ENCODE peak calls at places on chromosomes 7 and 10, in nine cellular contexts. One of them, this sample, is unnamed.

GRCh38 chr7:134327896-134328295 is 11.2 kb upstream of the SLC35B4 start:
- DNase-seq in GM23338: peak; percentile 90
- DNase-seq in A549: peak; percentile 71
- DNase-seq in lower leg skin: no peak
- DNase-seq in bronchial epithelial cell: peak; percentile 54
- DNase-seq in AG09309: no peak
- DNase-seq in OCI-LY7: peak; percentile 84
- DNase-seq in psoas muscle: no peak
- DNase-seq in colonic mucosa: peak; percentile 53
- DNase-seq in this sample: peak; percentile 13

GRCh38 chr10:37992083-37992482 is 15.6 kb upstream of the ZNF25 start:
- DNase-seq in GM23338: no peak
- DNase-seq in A549: no peak
- DNase-seq in lower leg skin: no peak
- DNase-seq in bronchial epithelial cell: no peak
- DNase-seq in AG09309: no peak
- DNase-seq in OCI-LY7: no peak
- DNase-seq in psoas muscle: no peak
- DNase-seq in colonic mucosa: no peak
- DNase-seq in this sample: no peak

GRCh38 chr7:22610871-22611757 is 111.1 kb upstream of the STEAP1B start:
- DNase-seq in GM23338: no peak
- DNase-seq in A549: no peak
- DNase-seq in lower leg skin: no peak
- DNase-seq in bronchial epithelial cell: no peak
- DNase-seq in AG09309: no peak
- DNase-seq in OCI-LY7: no peak
- DNase-seq in psoas muscle: no peak
- DNase-seq in colonic mucosa: no peak
- DNase-seq in this sample: no peak

GRCh38 chr7:3039787-3040186 is 3.9 kb downstream of the CARD11 start:
- DNase-seq in GM23338: no peak
- DNase-seq in A549: no peak
- DNase-seq in lower leg skin: no peak
- DNase-seq in bronchial epithelial cell: no peak
- DNase-seq in AG09309: no peak
- DNase-seq in OCI-LY7: no peak
- DNase-seq in psoas muscle: no peak
- DNase-seq in colonic mucosa: no peak
- DNase-seq in this sample: no peak

GRCh38 chr7:150784120-150784736 is 15.9 kb downstream of the TMEM176B start:
- DNase-seq in GM23338: no peak
- DNase-seq in A549: no peak
- DNase-seq in lower leg skin: no peak
- DNase-seq in bronchial epithelial cell: no peak
- DNase-seq in AG09309: no peak
- DNase-seq in OCI-LY7: no peak
- DNase-seq in psoas muscle: no peak
- DNase-seq in colonic mucosa: peak; percentile 80
- DNase-seq in this sample: no peak

GRCh38 chr7:23679898-23680416 is at the start of gene FAM221A:
- DNase-seq in GM23338: peak; percentile 94
- DNase-seq in A549: peak; percentile 54
- DNase-seq in lower leg skin: peak; percentile 72
- DNase-seq in bronchial epithelial cell: peak; percentile 45
- DNase-seq in AG09309: no peak
- DNase-seq in OCI-LY7: peak; percentile 79
- DNase-seq in psoas muscle: peak; percentile 91
- DNase-seq in colonic mucosa: peak; percentile 93
- DNase-seq in this sample: peak; percentile 32

GRCh38 chr10:133109736-133110532 is 22.2 kb downstream of the ADGRA1 start:
- DNase-seq in GM23338: no peak
- DNase-seq in A549: no peak
- DNase-seq in lower leg skin: no peak
- DNase-seq in bronchial epithelial cell: no peak
- DNase-seq in AG09309: no peak
- DNase-seq in OCI-LY7: no peak
- DNase-seq in psoas muscle: peak; percentile 80
- DNase-seq in colonic mucosa: no peak
- DNase-seq in this sample: no peak

GRCh38 chr7:71145906-71146901 is 14.3 kb downstream of the GALNT17 start:
- DNase-seq in GM23338: peak; percentile 22
- DNase-seq in A549: no peak
- DNase-seq in lower leg skin: no peak
- DNase-seq in bronchial epithelial cell: no peak
- DNase-seq in AG09309: no peak
- DNase-seq in OCI-LY7: no peak
- DNase-seq in psoas muscle: no peak
- DNase-seq in colonic mucosa: no peak
- DNase-seq in this sample: no peak

GRCh38 chr10:43610636-43611035 is 4.4 kb downstream of the ZNF485 start:
- DNase-seq in GM23338: no peak
- DNase-seq in A549: no peak
- DNase-seq in lower leg skin: no peak
- DNase-seq in bronchial epithelial cell: peak; percentile 32
- DNase-seq in AG09309: no peak
- DNase-seq in OCI-LY7: no peak
- DNase-seq in psoas muscle: no peak
- DNase-seq in colonic mucosa: no peak
- DNase-seq in this sample: no peak

GRCh38 chr7:75987805-75988630 is 6.4 kb downstream of the TMEM120A start:
- DNase-seq in GM23338: no peak
- DNase-seq in A549: no peak
- DNase-seq in lower leg skin: no peak
- DNase-seq in bronchial epithelial cell: no peak
- DNase-seq in AG09309: no peak
- DNase-seq in OCI-LY7: no peak
- DNase-seq in psoas muscle: no peak
- DNase-seq in colonic mucosa: no peak
- DNase-seq in this sample: no peak

GRCh38 chr7:48213226-48213625 is 42.0 kb downstream of the ABCA13 start:
- DNase-seq in GM23338: no peak
- DNase-seq in A549: no peak
- DNase-seq in lower leg skin: no peak
- DNase-seq in bronchial epithelial cell: peak; percentile 3
- DNase-seq in AG09309: no peak
- DNase-seq in OCI-LY7: no peak
- DNase-seq in psoas muscle: no peak
- DNase-seq in colonic mucosa: no peak
- DNase-seq in this sample: no peak

GRCh38 chr7:17304926-17305325 is 6.5 kb downstream of the AHR start:
- DNase-seq in GM23338: no peak
- DNase-seq in A549: peak; percentile 26
- DNase-seq in lower leg skin: no peak
- DNase-seq in bronchial epithelial cell: peak; percentile 96
- DNase-seq in AG09309: peak; percentile 80
- DNase-seq in OCI-LY7: no peak
- DNase-seq in psoas muscle: no peak
- DNase-seq in colonic mucosa: no peak
- DNase-seq in this sample: peak; percentile 85

GRCh38 chr7:27735165-27735564 is 4.8 kb upstream of the TAX1BP1 start:
- DNase-seq in GM23338: no peak
- DNase-seq in A549: no peak
- DNase-seq in lower leg skin: no peak
- DNase-seq in bronchial epithelial cell: no peak
- DNase-seq in AG09309: no peak
- DNase-seq in OCI-LY7: no peak
- DNase-seq in psoas muscle: no peak
- DNase-seq in colonic mucosa: no peak
- DNase-seq in this sample: no peak

GRCh38 chr7:142883145-142883544 is 2.4 kb downstream of the TRPV6 start:
- DNase-seq in GM23338: no peak
- DNase-seq in A549: no peak
- DNase-seq in lower leg skin: no peak
- DNase-seq in bronchial epithelial cell: no peak
- DNase-seq in AG09309: no peak
- DNase-seq in OCI-LY7: no peak
- DNase-seq in psoas muscle: no peak
- DNase-seq in colonic mucosa: no peak
- DNase-seq in this sample: no peak

GRCh38 chr10:84217746-84218145 is 7.6 kb downstream of the LRIT2 start:
- DNase-seq in GM23338: no peak
- DNase-seq in A549: no peak
- DNase-seq in lower leg skin: no peak
- DNase-seq in bronchial epithelial cell: no peak
- DNase-seq in AG09309: no peak
- DNase-seq in OCI-LY7: no peak
- DNase-seq in psoas muscle: no peak
- DNase-seq in colonic mucosa: no peak
- DNase-seq in this sample: no peak

GRCh38 chr10:129466703-129467345 is at the start of gene MGMT:
- DNase-seq in GM23338: peak; percentile 97
- DNase-seq in A549: peak; percentile 40
- DNase-seq in lower leg skin: peak; percentile 94
- DNase-seq in bronchial epithelial cell: peak; percentile 44
- DNase-seq in AG09309: peak; percentile 20
- DNase-seq in OCI-LY7: peak; percentile 87
- DNase-seq in psoas muscle: peak; percentile 96
- DNase-seq in colonic mucosa: peak; percentile 98
- DNase-seq in this sample: peak; percentile 28

GRCh38 chr10:130758529-130758928 is 553.0 kb downstream of the TCERG1L start:
- DNase-seq in GM23338: no peak
- DNase-seq in A549: no peak
- DNase-seq in lower leg skin: no peak
- DNase-seq in bronchial epithelial cell: no peak
- DNase-seq in AG09309: no peak
- DNase-seq in OCI-LY7: no peak
- DNase-seq in psoas muscle: no peak
- DNase-seq in colonic mucosa: no peak
- DNase-seq in this sample: no peak

GRCh38 chr7:28890137-28890536 is 68.0 kb downstream of the TRIL start:
- DNase-seq in GM23338: peak; percentile 96
- DNase-seq in A549: no peak
- DNase-seq in lower leg skin: no peak
- DNase-seq in bronchial epithelial cell: no peak
- DNase-seq in AG09309: no peak
- DNase-seq in OCI-LY7: peak; percentile 40
- DNase-seq in psoas muscle: no peak
- DNase-seq in colonic mucosa: no peak
- DNase-seq in this sample: no peak

DNA sequence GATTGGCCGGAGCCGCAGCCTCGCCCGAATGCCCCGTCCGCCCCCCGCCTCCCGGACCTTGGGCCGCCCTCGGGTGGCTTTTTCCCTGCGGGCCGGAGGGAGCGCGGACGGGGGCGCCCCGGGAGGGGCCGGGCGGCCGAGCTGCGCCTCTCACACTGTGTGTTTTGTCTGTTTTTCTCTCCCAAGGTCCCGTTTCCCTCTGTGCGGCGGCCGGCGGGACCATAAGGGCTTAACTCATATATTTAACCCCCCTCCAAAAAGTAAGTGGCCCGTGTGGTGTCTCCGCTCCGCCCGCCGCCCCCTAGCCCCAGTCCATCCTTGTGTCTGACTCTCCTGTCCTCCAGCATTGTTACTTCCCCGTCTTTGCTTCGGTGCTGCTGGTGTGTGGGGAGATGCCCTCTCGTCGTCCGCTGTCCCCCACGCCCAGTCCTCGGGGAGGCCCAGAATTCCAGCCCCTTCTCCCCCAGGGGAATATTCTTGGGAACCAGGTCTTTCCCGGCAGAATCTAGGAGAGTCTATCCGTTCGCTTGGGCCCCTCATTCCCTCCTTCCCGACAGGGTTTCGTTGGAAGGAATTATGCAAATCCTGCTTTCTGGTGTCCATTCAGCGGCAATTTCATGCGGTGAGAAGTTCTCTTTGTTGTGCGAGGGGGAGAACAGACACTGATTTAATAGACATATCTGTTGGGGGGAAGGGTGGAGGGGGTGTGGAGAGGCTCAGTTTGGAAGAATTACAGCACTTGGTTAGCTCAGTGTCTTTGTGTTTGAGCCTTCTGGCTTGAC is 1.3 kb downstream of the LCOR start:
- DNase-seq in GM23338: peak; percentile 73
- DNase-seq in A549: peak; percentile 36
- DNase-seq in lower leg skin: peak; percentile 21
- DNase-seq in bronchial epithelial cell: peak; percentile 25
- DNase-seq in AG09309: no peak
- DNase-seq in OCI-LY7: peak; percentile 31
- DNase-seq in psoas muscle: peak; percentile 33
- DNase-seq in colonic mucosa: peak; percentile 53
- DNase-seq in this sample: no peak
- TF ChIP-seq CTCF in GM23338: no peak
- TF ChIP-seq CTCF in A549: no peak
- TF ChIP-seq CTCF in lower leg skin: no peak
- TF ChIP-seq CTCF in bronchial epithelial cell: no peak
- TF ChIP-seq CTCF in AG09309: no peak
- TF ChIP-seq CTCF in OCI-LY7: no peak
- TF ChIP-seq CTCF in psoas muscle: no peak
- TF ChIP-seq CTCF in colonic mucosa: no peak
- TF ChIP-seq CTCF in this sample: no peak

GRCh38 chr10:12390733-12391132 is 41.4 kb downstream of the CAMK1D start:
- DNase-seq in GM23338: no peak
- DNase-seq in A549: no peak
- DNase-seq in lower leg skin: no peak
- DNase-seq in bronchial epithelial cell: no peak
- DNase-seq in AG09309: no peak
- DNase-seq in OCI-LY7: no peak
- DNase-seq in psoas muscle: peak; percentile 37
- DNase-seq in colonic mucosa: no peak
- DNase-seq in this sample: peak; percentile 81
- H3K4me3 ChIP-seq in GM23338: no peak overlapping the region
- H3K4me3 ChIP-seq in A549: no peak overlapping the region
- H3K4me3 ChIP-seq in lower leg skin: no peak overlapping the region
- H3K4me3 ChIP-seq in bronchial epithelial cell: no peak overlapping the region
- H3K4me3 ChIP-seq in AG09309: no peak overlapping the region
- H3K4me3 ChIP-seq in OCI-LY7: no peak overlapping the region
- H3K4me3 ChIP-seq in psoas muscle: no peak overlapping the region
- H3K4me3 ChIP-seq in colonic mucosa: no peak overlapping the region
- H3K4me3 ChIP-seq in this sample: no peak overlapping the region

DNA sequence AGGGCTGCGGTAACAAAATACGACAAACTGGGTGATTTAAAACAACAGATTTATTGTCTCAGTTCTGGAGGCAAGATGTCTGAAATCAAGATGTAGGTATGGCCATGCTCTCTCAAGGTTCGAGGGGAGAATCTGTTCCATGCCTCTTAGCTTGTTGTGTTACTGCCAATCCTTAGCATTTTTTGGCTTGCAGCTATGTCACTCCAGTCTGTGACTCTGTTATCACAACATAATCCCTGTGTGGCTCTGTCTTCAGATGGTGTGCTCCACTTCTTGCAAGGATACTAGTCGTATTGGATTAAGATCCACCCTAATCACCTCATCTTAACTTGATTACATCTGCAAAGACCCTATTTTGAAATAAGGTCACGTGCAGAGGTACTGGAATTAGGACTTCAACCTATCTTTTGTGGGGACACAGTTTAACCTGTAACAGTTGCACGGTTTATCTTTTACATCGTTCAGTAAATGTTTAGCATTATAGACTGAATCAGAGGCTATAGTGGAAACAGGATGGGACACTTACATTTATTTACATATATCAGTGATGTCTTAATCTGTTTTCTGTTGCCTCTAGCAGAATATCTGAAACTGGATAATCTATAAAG is 3.1 kb downstream of the C1GALT1 start:
- DNase-seq in GM23338: no peak
- DNase-seq in A549: no peak
- DNase-seq in lower leg skin: no peak
- DNase-seq in bronchial epithelial cell: no peak
- DNase-seq in AG09309: no peak
- DNase-seq in OCI-LY7: no peak
- DNase-seq in psoas muscle: no peak
- DNase-seq in colonic mucosa: no peak
- DNase-seq in this sample: no peak
- TF ChIP-seq CTCF in GM23338: no peak
- TF ChIP-seq CTCF in A549: no peak
- TF ChIP-seq CTCF in lower leg skin: no peak
- TF ChIP-seq CTCF in bronchial epithelial cell: no peak
- TF ChIP-seq CTCF in AG09309: no peak
- TF ChIP-seq CTCF in OCI-LY7: no peak
- TF ChIP-seq CTCF in psoas muscle: no peak
- TF ChIP-seq CTCF in colonic mucosa: no peak
- TF ChIP-seq CTCF in this sample: no peak

GRCh38 chr10:122154733-122155366 is 116.2 kb upstream of the BTBD16 start:
- DNase-seq in GM23338: peak; percentile 64
- DNase-seq in A549: no peak
- DNase-seq in lower leg skin: no peak
- DNase-seq in bronchial epithelial cell: peak; percentile 33
- DNase-seq in AG09309: peak; percentile 45
- DNase-seq in OCI-LY7: no peak
- DNase-seq in psoas muscle: peak; percentile 44
- DNase-seq in colonic mucosa: no peak
- DNase-seq in this sample: no peak
- H3K4me3 ChIP-seq in GM23338: no peak overlapping the region
- H3K4me3 ChIP-seq in A549: no peak overlapping the region
- H3K4me3 ChIP-seq in lower leg skin: no peak overlapping the region
- H3K4me3 ChIP-seq in bronchial epithelial cell: no peak overlapping the region
- H3K4me3 ChIP-seq in AG09309: peak overlapping the region; percentile 27
- H3K4me3 ChIP-seq in OCI-LY7: no peak overlapping the region
- H3K4me3 ChIP-seq in psoas muscle: no peak overlapping the region
- H3K4me3 ChIP-seq in colonic mucosa: no peak overlapping the region
- H3K4me3 ChIP-seq in this sample: no peak overlapping the region

This sample was measured in astrocyte of the cerebellum.